ENCODE peak calls at places on chromosomes 4 and X, in five cellular contexts. A is T-cell; P is CD4-positive, alpha-beta T cell; N is GM12878; M is activated naive CD8-positive, alpha-beta T cell treated with anti-CD3 and anti-CD28 coated beads for 36 hours. O is an unnamed sample.

GRCh38 chrX:11944486-11944885 is 186.4 kb downstream of the MSL3 start:
- DNase-seq in P (no peak), N (no peak), A (no peak), M (peak; percentile 1), O (no peak)

GRCh38 chr4:24747234-24747975 is 48.0 kb upstream of the SOD3 start:
- DNase-seq in M (no peak), N (no peak), P (no peak), A (no peak), O (no peak)

GRCh38 chrX:130623508-130623907 is 221.7 kb downstream of the RBMX2 start:
- DNase-seq in P (no peak), A (no peak), N (no peak), M (no peak), O (no peak)

GRCh38 chrX:103356023-103356798 is at the start of gene TCEAL9:
- DNase-seq in N (no peak), A (no peak), M (peak; percentile 1), P (no peak), O (no peak)

GRCh38 chr4:123995939-123996338 is 599.3 kb downstream of the SPRY1 start:
- DNase-seq in N (no peak), A (no peak), P (no peak), M (no peak), O (no peak)

GRCh38 chr4:6263541-6264540 is 5.8 kb upstream of the WFS1 start:
- DNase-seq in N (no peak), P (peak; percentile 13), M (peak; percentile 24), A (no peak), O (no peak)

GRCh38 chrX:101397779-101398178 is 7.0 kb downstream of the RPL36A start:
- DNase-seq in N (no peak), P (no peak), A (no peak), M (no peak), O (no peak)

GRCh38 chrX:63250253-63250868 is 100.8 kb downstream of the SPIN4 start:
- DNase-seq in A (no peak), P (no peak), N (peak; percentile 60), M (peak; percentile 11), O (no peak)

GRCh38 chr4:78661923-78662521 is 110.5 kb downstream of the ANXA3 start:
- DNase-seq in P (no peak), M (no peak), N (peak; percentile 77), A (no peak), O (no peak)

GRCh38 chr4:60746172-60746571 is 454.0 kb upstream of the ADGRL3 start:
- DNase-seq in N (no peak), M (no peak), A (no peak), P (no peak), O (no peak)

GRCh38 chrX:15694968-15695451 is 30.4 kb upstream of the CLTRN start:
- DNase-seq in M (no peak), N (no peak), A (no peak), P (no peak), O (no peak)

GRCh38 chr4:134393592-134393991 is 192.0 kb upstream of the PABPC4L start:
- DNase-seq in M (no peak), P (no peak), A (no peak), N (no peak), O (no peak)

GRCh38 chrX:39164212-39164611 is 363.0 kb downstream of the MID1IP1 start:
- DNase-seq in A (no peak), N (no peak), P (no peak), M (no peak), O (no peak)

GRCh38 chr4:3213661-3214250 is 35.2 kb upstream of the MSANTD1 start:
- DNase-seq in N (no peak), M (no peak), A (no peak), P (no peak), O (peak; percentile 49)

GRCh38 chr4:167274346-167274745 is 40.1 kb upstream of the SPOCK3 start:
- DNase-seq in M (no peak), N (no peak), P (no peak), A (no peak), O (no peak)

GRCh38 chrX:17553451-17553850 is 178.5 kb downstream of the NHS start:
- DNase-seq in A (no peak), N (no peak), M (no peak), P (no peak), O (peak; percentile 57)

GRCh38 chr4:52507774-52508173 is 151.3 kb downstream of the USP46 start:
- DNase-seq in P (no peak), N (no peak), M (no peak), A (no peak), O (no peak)

GRCh38 chr4:19239565-19239964 is 1012.1 kb upstream of the SLIT2 start:
- DNase-seq in A (no peak), M (no peak), N (no peak), P (no peak), O (no peak)

GRCh38 chr4:22062676-22063075 is 114.1 kb upstream of the KCNIP4 start:
- DNase-seq in N (no peak), P (no peak), M (no peak), A (no peak), O (no peak)

O was measured in RWPE2.